ENCODE peak calls at places on chromosomes 16 and 17, in seven cellular contexts. Z is stimulated activated naive B cell treated with anti-CD40 and anti-IgM and Interleukin-4, amounts not matched to agents 10 μg/mL and 1 μg/mL and 100 μg/mL, for 72 hours; X is activated CD4-positive, alpha-beta T cell treated with anti-CD3 and anti-CD28 coated beads for 4 hours; G is NB4; E is endothelial cell; B is prostate gland; A is DMS53. F is an unnamed sample.

GRCh38 chr16:65386707-65387106 is 264.8 kb upstream of the CDH11 start:
- DNase-seq in B (no peak), A (no peak), E (no peak), G (no peak), Z (no peak), X (no peak), F (no peak)

GRCh38 chr17:77379837-77380236 is 239.1 kb downstream of the SEC14L1 start:
- DNase-seq in X (no peak), A (no peak), B (no peak), Z (no peak), E (no peak), G (no peak), F (no peak)

GRCh38 chr16:85715169-85716015 is 26.6 kb upstream of the GINS2 start:
- DNase-seq in Z (no peak), E (no peak), G (no peak), X (no peak), A (peak; percentile 95), B (peak; percentile 55), F (no peak)

GRCh38 chr16:535446-536405 is 8.2 kb downstream of the CAPN15 start:
- DNase-seq in X (no peak), E (no peak), Z (no peak), G (peak; percentile 63), A (peak; percentile 19), B (no peak), F (no peak)

GRCh38 chr17:81387235-81388060 is 7.8 kb upstream of the BAHCC1 start:
- DNase-seq in X (peak; percentile 38), G (peak; percentile 78), A (peak; percentile 70), Z (peak; percentile 58), B (peak; percentile 51), E (no peak), F (no peak)

GRCh38 chr17:68195667-68196393 is 52.0 kb upstream of the AMZ2 start:
- DNase-seq in A (peak; percentile 54), G (no peak), B (no peak), X (no peak), Z (no peak), E (peak; percentile 38), F (no peak)

GRCh38 chr16:85255777-85256176 is 143.5 kb upstream of the CIBAR2 start:
- DNase-seq in X (no peak), E (no peak), A (no peak), Z (no peak), G (no peak), B (no peak), F (no peak)

GRCh38 chr16:82584553-82585152 is 42.1 kb upstream of the CDH13 start:
- DNase-seq in B (no peak), X (no peak), G (no peak), Z (no peak), A (no peak), E (no peak), F (no peak)

GRCh38 chr17:49969134-49969759 is at the start of gene DLX4:
- DNase-seq in E (no peak), X (peak; percentile 9), G (peak; percentile 39), B (no peak), A (peak; percentile 28), Z (no peak), F (no peak)

GRCh38 chr17:49978501-49978900 is 9.5 kb downstream of the DLX4 start:
- DNase-seq in G (peak; percentile 75), A (no peak), E (no peak), B (no peak), Z (no peak), X (no peak), F (no peak)

GRCh38 chr16:88977028-88977844 is at the start of gene CBFA2T3:
- DNase-seq in X (no peak), Z (no peak), E (peak; percentile 70), B (no peak), G (peak; percentile 95), A (peak; percentile 46), F (no peak)

GRCh38 chr16:54649846-54650245 is 280.8 kb upstream of the IRX5 start:
- DNase-seq in E (no peak), X (no peak), B (no peak), A (peak; percentile 46), G (no peak), Z (no peak), F (no peak)

GRCh38 chr16:67535201-67535600 is 6.6 kb downstream of the RIPOR1 start:
- DNase-seq in B (no peak), A (no peak), X (no peak), G (no peak), E (no peak), Z (no peak), F (no peak)

GRCh38 chr17:8173871-8174322 is 2.3 kb downstream of the TMEM107 start:
- DNase-seq in A (peak; percentile 71), E (no peak), X (no peak), G (no peak), B (no peak), Z (no peak), F (no peak)

GRCh38 chr16:89918453-89919347 is at the start of gene MC1R:
- DNase-seq in Z (no peak), X (no peak), E (peak; percentile 70), A (peak; percentile 48), G (peak; percentile 90), B (no peak), F (no peak)

GRCh38 chr16:35431829-35432663 is 1972.6 kb downstream of the TP53TG3F start:
- DNase-seq in Z (no peak), B (no peak), E (no peak), X (no peak), G (peak; percentile 61), A (peak; percentile 10), F (no peak)

GRCh38 chr16:66904846-66905632 is 13.6 kb downstream of the CDH16 start:
- DNase-seq in A (no peak), X (no peak), E (no peak), Z (no peak), B (no peak), G (no peak), F (no peak)

GRCh38 chr16:77500286-77500598 is 65.4 kb upstream of the ADAMTS18 start:
- DNase-seq in Z (no peak), E (no peak), B (no peak), G (no peak), A (no peak), X (no peak), F (no peak)

GRCh38 chr17:19664821-19665181 is 16.2 kb downstream of the ALDH3A2 start:
- DNase-seq in E (no peak), A (no peak), Z (no peak), B (no peak), X (no peak), G (no peak), F (no peak)

GRCh38 chr17:57587201-57587870 is 157.8 kb downstream of the CCDC182 start:
- DNase-seq in G (no peak), Z (no peak), E (no peak), A (no peak), X (no peak), B (no peak), F (no peak)

GRCh38 chr16:68972008-68972407 is 128.7 kb downstream of the TANGO6 start:
- DNase-seq in E (no peak), A (peak; percentile 2), X (no peak), Z (no peak), B (no peak), G (no peak), F (no peak)

GRCh38 chr17:39461911-39462641 is 790 bp downstream of the CDK12 start:
- DNase-seq in B (peak; percentile 22), Z (no peak), X (peak; percentile 73), A (peak; percentile 62), G (peak; percentile 37), E (no peak), F (peak; percentile 32)

GRCh38 chr17:35295686-35296085 is 52.8 kb downstream of the SLFN5 start:
- DNase-seq in E (no peak), G (no peak), B (no peak), A (no peak), X (no peak), Z (no peak), F (no peak)

GRCh38 chr17:76869878-76870714 is 1.9 kb downstream of the MGAT5B start:
- DNase-seq in E (peak; percentile 50), B (no peak), X (no peak), G (peak; percentile 37), Z (no peak), A (no peak), F (no peak)

F was measured in GM12878.